ENCODE peak calls at places on chromosomes 4 and X, in ten cellular contexts. F is IMR-90, A is testis, T is lower leg skin, P is left lung, M is HL-60, R is BJ, J is spleen, C is sigmoid colon, O is brain microvascular endothelial cell. B is an unnamed sample.

GRCh38 chr4:149707862-149708261 is 107.8 kb downstream of the IQCM start:
- DNase-seq in F (no peak), A (no peak), T (no peak), P (no peak), M (no peak), R (no peak), J (no peak), C (no peak), O (no peak), B (no peak)

GRCh38 chrX:24493740-24494543 is 28.9 kb downstream of the PDK3 start:
- DNase-seq in F (no peak), A (no peak), T (no peak), P (no peak), M (no peak), R (no peak), J (no peak), C (no peak), O (no peak), B (no peak)

GRCh38 chr4:113394730-113395530 is 345.5 kb downstream of the ANK2 start:
- DNase-seq in F (peak; percentile 88), A (peak; percentile 79), T (peak; percentile 63), P (peak; percentile 31), M (peak; percentile 59), R (peak; percentile 24), J (no peak), C (peak; percentile 66), O (peak; percentile 81), B (peak; percentile 54)

GRCh38 chr4:3681191-3681590 is 85.0 kb upstream of the ADRA2C start:
- DNase-seq in F (no peak), A (no peak), T (no peak), P (no peak), M (no peak), R (no peak), J (peak; percentile 34), C (peak; percentile 18), O (no peak), B (no peak)

GRCh38 chr4:15771419-15772058 is 6.6 kb upstream of the CD38 start:
- DNase-seq in F (no peak), A (no peak), T (no peak), P (no peak), M (no peak), R (no peak), J (no peak), C (no peak), O (no peak), B (no peak)

GRCh38 chrX:153875391-153876111 is 10.4 kb downstream of the L1CAM start:
- DNase-seq in F (no peak), A (peak; percentile 57), T (no peak), P (peak; percentile 52), M (peak; percentile 39), R (no peak), J (peak; percentile 88), C (no peak), O (peak; percentile 7), B (no peak)

GRCh38 chrX:36534900-36535299 is 473.3 kb upstream of the FAM47C start:
- DNase-seq in F (no peak), A (no peak), T (no peak), P (no peak), M (no peak), R (no peak), J (no peak), C (no peak), O (no peak), B (no peak)

GRCh38 chr4:151644625-151645024 is 116.2 kb downstream of the GATB start:
- DNase-seq in F (no peak), A (peak; percentile 54), T (no peak), P (no peak), M (no peak), R (no peak), J (no peak), C (no peak), O (no peak), B (no peak)

GRCh38 chr4:89586318-89586717 is 250.6 kb downstream of the SNCA start:
- DNase-seq in F (no peak), A (no peak), T (no peak), P (no peak), M (no peak), R (no peak), J (no peak), C (no peak), O (no peak), B (no peak)

GRCh38 chr4:1600811-1601532 is 83.1 kb downstream of the FAM53A start:
- DNase-seq in F (no peak), A (no peak), T (no peak), P (no peak), M (no peak), R (no peak), J (peak; percentile 66), C (peak; percentile 57), O (no peak), B (no peak)

GRCh38 chr4:69760455-69760854 is at the start of gene SULT1B1:
- DNase-seq in F (peak; percentile 43), A (no peak), T (peak; percentile 35), P (no peak), M (peak; percentile 76), R (no peak), J (peak; percentile 78), C (no peak), O (peak; percentile 47), B (peak; percentile 36)

GRCh38 chr4:25937801-25938200 is 23.8 kb downstream of the SMIM20 start:
- DNase-seq in F (peak; percentile 49), A (no peak), T (no peak), P (no peak), M (no peak), R (no peak), J (no peak), C (no peak), O (no peak), B (no peak)

GRCh38 chr4:1866095-1866755 is 5.0 kb upstream of the NSD2 start:
- DNase-seq in F (no peak), A (no peak), T (no peak), P (no peak), M (no peak), R (no peak), J (no peak), C (no peak), O (no peak), B (no peak)

GRCh38 chrX:39152106-39152649 is 350.9 kb downstream of the MID1IP1 start:
- DNase-seq in F (no peak), A (peak; percentile 61), T (no peak), P (no peak), M (peak; percentile 60), R (no peak), J (peak; percentile 81), C (no peak), O (no peak), B (no peak)

GRCh38 chrX:54248309-54248708 is 65.3 kb upstream of the FAM120C start:
- DNase-seq in F (peak; percentile 44), A (no peak), T (no peak), P (no peak), M (no peak), R (no peak), J (no peak), C (no peak), O (no peak), B (no peak)
- TF ChIP-seq CTCF in F (peak; percentile 36), A (no peak), T (no peak), P (no peak), M (no peak), R (peak; percentile 32), J (no peak), C (no peak), O (no peak), B (peak; percentile 34)

DNA sequence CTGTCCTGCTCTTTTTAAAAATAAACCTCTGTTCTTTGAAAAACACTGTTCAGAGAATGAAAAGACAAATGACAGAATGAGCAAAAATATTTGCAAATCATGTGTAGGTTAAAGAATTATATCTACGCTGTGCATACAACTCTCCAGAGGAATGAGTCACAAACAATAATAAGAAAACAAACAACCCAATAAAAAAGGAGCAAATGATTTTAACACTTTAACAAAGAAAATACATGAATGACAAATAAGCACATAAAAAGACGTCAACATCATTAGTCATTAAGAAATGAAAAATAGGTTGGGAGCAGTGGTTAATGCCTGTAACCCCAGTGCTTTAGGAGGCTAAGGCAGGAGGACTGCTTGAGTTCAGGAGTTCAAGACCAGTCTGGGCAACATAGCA is 21.1 kb upstream of the LRCH2 start:
- DNase-seq in F (no peak), A (no peak), T (no peak), P (no peak), M (no peak), R (no peak), J (no peak), C (no peak), O (no peak), B (no peak)
- H3K4me3 ChIP-seq in F (no peak overlapping the region), A (no peak overlapping the region), T (no peak overlapping the region), P (no peak overlapping the region), M (no peak overlapping the region), R (no peak overlapping the region), J (no peak overlapping the region), C (no peak overlapping the region), O (no peak overlapping the region), B (no peak overlapping the region)

GRCh38 chr4:169774466-169775445 is 17.0 kb upstream of the HPF1 start:
- DNase-seq in F (no peak), A (peak; percentile 47), T (no peak), P (no peak), M (no peak), R (no peak), J (peak; percentile 76), C (no peak), O (no peak), B (no peak)
- TF ChIP-seq CTCF in F (peak; percentile 19), A (peak; percentile 5), T (no peak), P (no peak), M (no peak), R (peak; percentile 38), J (no peak), C (no peak), O (peak; percentile 64), B (peak; percentile 54)

GRCh38 chr4:54657194-54657555 is 582 bp upstream of the KIT start:
- DNase-seq in F (no peak), A (peak; percentile 40), T (no peak), P (no peak), M (no peak), R (no peak), J (peak; percentile 74), C (no peak), O (no peak), B (no peak)
- H3K4me3 ChIP-seq in F (peak overlapping the region; percentile 74), A (peak overlapping the region; percentile 56), T (peak overlapping the region; percentile 24), P (peak overlapping the region; percentile 52), M (no peak overlapping the region), R (peak overlapping the region; percentile 68), J (peak overlapping the region; percentile 49), C (peak overlapping the region; percentile 58), O (peak overlapping the region; percentile 70), B (peak overlapping the region; percentile 53)

DNA sequence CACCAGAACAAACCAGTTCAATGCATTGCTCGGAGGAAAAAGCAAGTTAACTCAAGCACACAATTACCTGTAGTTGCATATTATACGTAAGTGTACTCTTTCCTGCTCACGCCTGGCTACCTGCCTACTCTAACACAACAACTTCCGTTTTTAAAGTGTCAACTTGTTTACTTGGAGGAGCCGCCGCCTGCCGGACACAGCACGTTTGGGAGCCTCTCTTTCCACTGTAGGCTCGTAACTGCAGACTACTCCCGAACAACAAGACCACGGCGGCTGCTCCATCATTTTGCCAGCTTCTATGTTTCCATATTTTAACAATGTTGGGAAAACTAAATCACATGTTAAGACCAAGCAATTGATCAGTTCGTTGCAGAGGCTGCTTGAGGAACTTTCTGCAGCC is 882 bp downstream of the MTNR1A start:
- DNase-seq in F (no peak), A (peak; percentile 64), T (no peak), P (peak; percentile 43), M (no peak), R (no peak), J (peak; percentile 44), C (no peak), O (peak; percentile 16), B (no peak)
- TF ChIP-seq CTCF in F (peak; percentile 7), A (no peak), T (no peak), P (no peak), M (no peak), R (peak; percentile 28), J (no peak), C (no peak), O (peak; percentile 54), B (peak; percentile 7)